ENCODE peak calls at places on chromosomes 2 and 18, in six cellular contexts. A is IMR-90, W is stomach, P is dorsolateral prefrontal cortex, M is right atrium auricular region, Z is Caco-2. O is an unnamed sample.

GRCh38 chr18:13178197-13178596 is 40.4 kb upstream of the LDLRAD4 start:
- DNase-seq in M (no peak), W (no peak), Z (no peak), P (no peak), A (no peak), O (no peak)

GRCh38 chr2:130251520-130251864 is 53.3 kb upstream of the TUBA3E start:
- DNase-seq in Z (no peak), P (no peak), M (no peak), A (no peak), W (no peak), O (no peak)

GRCh38 chr18:59546164-59546563 is 151.1 kb downstream of the CCBE1 start:
- DNase-seq in P (no peak), W (no peak), M (no peak), A (peak; percentile 94), Z (no peak), O (no peak)

GRCh38 chr2:96512341-96512740 is 7.2 kb upstream of the NEURL3 start:
- DNase-seq in P (no peak), M (no peak), Z (no peak), W (peak; percentile 9), A (no peak), O (no peak)

GRCh38 chr18:37335337-37335736 is 230.3 kb downstream of the CELF4 start:
- DNase-seq in Z (peak; percentile 13), A (no peak), W (no peak), P (no peak), M (no peak), O (peak; percentile 5)

GRCh38 chr2:52880872-52881271 is 886.7 kb upstream of the CHAC2 start:
- DNase-seq in W (no peak), Z (no peak), A (peak; percentile 14), P (no peak), M (no peak), O (no peak)

GRCh38 chr2:190352668-190353536 is 9.5 kb downstream of the INPP1 start:
- DNase-seq in W (no peak), P (no peak), A (no peak), M (no peak), Z (peak; percentile 20), O (no peak)

GRCh38 chr2:26627350-26628105 is 13.6 kb downstream of the CIB4 start:
- DNase-seq in M (no peak), Z (no peak), W (no peak), A (no peak), P (no peak), O (no peak)

GRCh38 chr2:60366178-60366577 is 187.3 kb downstream of the BCL11A start:
- DNase-seq in M (no peak), A (no peak), Z (no peak), P (no peak), W (no peak), O (no peak)

GRCh38 chr2:99430614-99431258 is 59.1 kb downstream of the REV1 start:
- DNase-seq in M (no peak), A (peak; percentile 89), P (no peak), W (no peak), Z (no peak), O (no peak)

GRCh38 chr2:108220942-108221541 is 18.7 kb upstream of the SULT1C3 start:
- DNase-seq in W (no peak), P (peak; percentile 29), A (no peak), M (no peak), Z (no peak), O (no peak)

GRCh38 chr2:71510196-71510807 is 56.9 kb downstream of the DYSF start:
- DNase-seq in M (peak; percentile 70), W (peak; percentile 71), Z (peak; percentile 82), A (peak; percentile 48), P (peak; percentile 70), O (peak; percentile 82)

GRCh38 chr2:105320651-105321215 is 8.8 kb downstream of the TGFBRAP1 start:
- DNase-seq in Z (no peak), M (no peak), A (peak; percentile 17), P (no peak), W (no peak), O (no peak)

GRCh38 chr18:22084547-22084946 is 84.8 kb upstream of the GATA6 start:
- DNase-seq in A (no peak), P (no peak), M (no peak), W (peak; percentile 83), Z (peak; percentile 78), O (no peak)

GRCh38 chr2:10544252-10544651 is 96.1 kb upstream of the ODC1 start:
- DNase-seq in P (no peak), A (no peak), M (no peak), Z (no peak), W (no peak), O (peak; percentile 72)

GRCh38 chr2:102708847-102709559 is 52.8 kb upstream of the TMEM182 start:
- DNase-seq in P (no peak), M (no peak), A (peak; percentile 65), W (no peak), Z (peak; percentile 51), O (no peak)

GRCh38 chr2:232854082-232854481 is 16.0 kb upstream of the SNORC start:
- DNase-seq in M (no peak), P (no peak), A (peak; percentile 88), Z (no peak), W (no peak), O (no peak)

GRCh38 chr2:159399716-159400525 is 113.4 kb upstream of the WDSUB1 start:
- DNase-seq in P (no peak), A (peak; percentile 49), W (no peak), Z (no peak), M (no peak), O (no peak)

GRCh38 chr2:210792000-210792399 is 235.6 kb downstream of the CPS1 start:
- DNase-seq in W (no peak), A (no peak), M (no peak), Z (no peak), P (no peak), O (no peak)

GRCh38 chr2:151085101-151085640 is 176.5 kb downstream of the RBM43 start:
- DNase-seq in W (no peak), P (no peak), A (peak; percentile 13), Z (no peak), M (no peak), O (no peak)

GRCh38 chr18:22609642-22610041 is 191.9 kb upstream of the CTAGE1 start:
- DNase-seq in A (peak; percentile 16), W (peak; percentile 66), Z (peak; percentile 20), M (peak; percentile 83), P (no peak), O (no peak)

GRCh38 chr2:74001781-74002514 is 17.2 kb downstream of the TET3 start:
- DNase-seq in M (no peak), Z (no peak), W (no peak), A (no peak), P (no peak), O (no peak)
- TF ChIP-seq CTCF in M (no peak), Z (no peak), W (no peak), A (no peak), P (no peak), O (no peak)

GRCh38 chr2:170396799-170397459 is 219.0 kb downstream of the MYO3B start:
- DNase-seq in A (peak; percentile 4), M (no peak), P (no peak), Z (peak; percentile 15), W (no peak), O (no peak)
- TF ChIP-seq CTCF in A (peak; percentile 34), M (no peak), P (peak; percentile 45), Z (peak; percentile 60), W (no peak), O (no peak)

GRCh38 chr2:226199555-226199954 is 600.1 kb downstream of the IRS1 start:
- DNase-seq in P (no peak), W (no peak), M (no peak), Z (no peak), A (no peak), O (no peak)
- TF ChIP-seq CTCF in P (no peak), W (no peak), M (no peak), Z (no peak), A (no peak), O (no peak)

GRCh38 chr2:128469203-128469602 is 150.5 kb upstream of the HS6ST1 start:
- DNase-seq in Z (peak; percentile 29), P (no peak), A (no peak), M (no peak), W (no peak), O (peak; percentile 12)
- TF ChIP-seq CTCF in Z (peak; percentile 54), P (no peak), A (peak; percentile 31), M (no peak), W (no peak), O (peak; percentile 34)

GRCh38 chr2:178782236-178782635 is 25.0 kb downstream of the TTN start:
- DNase-seq in Z (no peak), P (no peak), W (no peak), M (no peak), A (no peak), O (no peak)
- TF ChIP-seq CTCF in Z (no peak), P (no peak), W (no peak), M (no peak), A (no peak), O (no peak)